ENCODE peak calls at places on chromosome 1, in five cellular contexts. One of them, this sample, is unnamed.

GRCh38 chr1:24566266-24566867 is 10.5 kb downstream of the NCMAP start:
- DNase-seq in H1: no peak
- DNase-seq in IMR-90: peak; percentile 15
- DNase-seq in K562: no peak
- DNase-seq in A549: no peak
- DNase-seq in this sample: no peak

GRCh38 chr1:21024918-21025317 is 151.8 kb downstream of the EIF4G3 start:
- DNase-seq in IMR-90: no peak
- DNase-seq in K562: no peak
- DNase-seq in H1: no peak
- DNase-seq in A549: no peak
- DNase-seq in this sample: no peak

GRCh38 chr1:7847599-7847998 is 5.3 kb downstream of the UTS2 start:
- DNase-seq in K562: no peak
- DNase-seq in H1: no peak
- DNase-seq in A549: no peak
- DNase-seq in IMR-90: peak; percentile 93
- DNase-seq in this sample: no peak

GRCh38 chr1:178371236-178371635 is 125.5 kb downstream of the CLEC20A start:
- DNase-seq in IMR-90: peak; percentile 40
- DNase-seq in H1: no peak
- DNase-seq in K562: no peak
- DNase-seq in A549: peak; percentile 25
- DNase-seq in this sample: no peak

GRCh38 chr1:150813028-150813707 is 5.1 kb upstream of the CTSK start:
- DNase-seq in IMR-90: peak; percentile 77
- DNase-seq in K562: peak; percentile 46
- DNase-seq in A549: peak; percentile 75
- DNase-seq in H1: no peak
- DNase-seq in this sample: peak; percentile 36

GRCh38 chr1:43622901-43623780 is 26.8 kb upstream of the KDM4A start:
- DNase-seq in K562: no peak
- DNase-seq in H1: no peak
- DNase-seq in A549: no peak
- DNase-seq in IMR-90: no peak
- DNase-seq in this sample: no peak

GRCh38 chr1:201019321-201019977 is 4.1 kb downstream of the KIF21B start:
- DNase-seq in A549: peak; percentile 84
- DNase-seq in H1: no peak
- DNase-seq in IMR-90: no peak
- DNase-seq in K562: peak; percentile 72
- DNase-seq in this sample: peak; percentile 17

GRCh38 chr1:225757927-225758460 is 19.6 kb upstream of the SRP9 start:
- DNase-seq in H1: no peak
- DNase-seq in K562: no peak
- DNase-seq in IMR-90: no peak
- DNase-seq in A549: no peak
- DNase-seq in this sample: no peak

GRCh38 chr1:18653922-18654321 is 23.3 kb downstream of the PAX7 start:
- DNase-seq in H1: peak; percentile 48
- DNase-seq in K562: no peak
- DNase-seq in IMR-90: no peak
- DNase-seq in A549: no peak
- DNase-seq in this sample: no peak

GRCh38 chr1:77044133-77044849 is 174.9 kb downstream of the PIGK start:
- DNase-seq in K562: no peak
- DNase-seq in IMR-90: peak; percentile 16
- DNase-seq in H1: no peak
- DNase-seq in A549: peak; percentile 4
- DNase-seq in this sample: no peak

GRCh38 chr1:53550201-53550741 is 91.1 kb downstream of the DMRTB1 start:
- DNase-seq in H1: no peak
- DNase-seq in A549: no peak
- DNase-seq in IMR-90: peak; percentile 51
- DNase-seq in K562: no peak
- DNase-seq in this sample: no peak

GRCh38 chr1:91693542-91693941 is 192.4 kb downstream of the TGFBR3 start:
- DNase-seq in IMR-90: peak; percentile 61
- DNase-seq in H1: no peak
- DNase-seq in A549: no peak
- DNase-seq in K562: no peak
- DNase-seq in this sample: no peak

GRCh38 chr1:104706631-104707147 is 957.0 kb downstream of the AMY1C start:
- DNase-seq in K562: peak; percentile 12
- DNase-seq in IMR-90: no peak
- DNase-seq in A549: peak; percentile 78
- DNase-seq in H1: no peak
- DNase-seq in this sample: peak; percentile 37

GRCh38 chr1:172778461-172779455 is 119.9 kb downstream of the FASLG start:
- DNase-seq in A549: no peak
- DNase-seq in H1: no peak
- DNase-seq in K562: no peak
- DNase-seq in IMR-90: no peak
- DNase-seq in this sample: no peak

GRCh38 chr1:56505792-56506191 is 73.6 kb downstream of the PLPP3 start:
- DNase-seq in A549: no peak
- DNase-seq in IMR-90: no peak
- DNase-seq in H1: no peak
- DNase-seq in K562: no peak
- DNase-seq in this sample: no peak

GRCh38 chr1:199352351-199352750 is 675.2 kb upstream of the NR5A2 start:
- DNase-seq in H1: no peak
- DNase-seq in IMR-90: no peak
- DNase-seq in K562: no peak
- DNase-seq in A549: no peak
- DNase-seq in this sample: no peak

GRCh38 chr1:8239039-8239305 is 78.9 kb upstream of the SLC45A1 start:
- DNase-seq in A549: peak; percentile 78
- DNase-seq in IMR-90: peak; percentile 58
- DNase-seq in H1: no peak
- DNase-seq in K562: no peak
- DNase-seq in this sample: peak; percentile 79

GRCh38 chr1:204146965-204147364 is 4.9 kb downstream of the ETNK2 start:
- DNase-seq in IMR-90: no peak
- DNase-seq in K562: no peak
- DNase-seq in H1: no peak
- DNase-seq in A549: no peak
- DNase-seq in this sample: no peak

GRCh38 chr1:85283475-85284199 is 7.2 kb upstream of the BCL10 start:
- DNase-seq in K562: peak; percentile 37
- DNase-seq in A549: peak; percentile 51
- DNase-seq in H1: no peak
- DNase-seq in IMR-90: no peak
- DNase-seq in this sample: peak; percentile 44

GRCh38 chr1:36380782-36381181 is 4.9 kb downstream of the STK40 start:
- DNase-seq in H1: no peak
- DNase-seq in A549: no peak
- DNase-seq in IMR-90: no peak
- DNase-seq in K562: no peak
- DNase-seq in this sample: no peak

GRCh38 chr1:153679337-153680119 is 1.0 kb downstream of the NPR1 start:
- DNase-seq in H1: peak; percentile 68
- DNase-seq in K562: no peak
- DNase-seq in IMR-90: no peak
- DNase-seq in A549: peak; percentile 30
- DNase-seq in this sample: no peak

GRCh38 chr1:113453771-113454083 is 63.4 kb downstream of the MAGI3 start:
- DNase-seq in K562: no peak
- DNase-seq in H1: no peak
- DNase-seq in A549: no peak
- DNase-seq in IMR-90: peak; percentile 15
- DNase-seq in this sample: no peak

GRCh38 chr1:3373700-3374405 is 80.6 kb upstream of the ARHGEF16 start:
- DNase-seq in A549: no peak
- DNase-seq in IMR-90: no peak
- DNase-seq in K562: no peak
- DNase-seq in H1: no peak
- DNase-seq in this sample: no peak

GRCh38 chr1:220281159-220281574 is 8.9 kb upstream of the RAB3GAP2 start:
- DNase-seq in K562: no peak
- DNase-seq in IMR-90: peak; percentile 33
- DNase-seq in H1: no peak
- DNase-seq in A549: peak; percentile 26
- DNase-seq in this sample: no peak

GRCh38 chr1:42973799-42974198 is 15.1 kb upstream of the SLC2A1 start:
- DNase-seq in A549: no peak
- DNase-seq in IMR-90: no peak
- DNase-seq in H1: no peak
- DNase-seq in K562: no peak
- DNase-seq in this sample: no peak

GRCh38 chr1:171251042-171251740 is 2.9 kb downstream of the FMO1 start:
- DNase-seq in IMR-90: peak; percentile 4
- DNase-seq in K562: no peak
- DNase-seq in A549: no peak
- DNase-seq in H1: peak; percentile 61
- DNase-seq in this sample: no peak

GRCh38 chr1:28104866-28105467 is 16.6 kb upstream of the EYA3 start:
- DNase-seq in IMR-90: peak; percentile 76
- DNase-seq in H1: peak; percentile 81
- DNase-seq in A549: peak; percentile 67
- DNase-seq in K562: peak; percentile 90
- DNase-seq in this sample: peak; percentile 77

GRCh38 chr1:34785231-34785874 is 4.3 kb downstream of the GJB3 start:
- DNase-seq in A549: no peak
- DNase-seq in IMR-90: no peak
- DNase-seq in K562: no peak
- DNase-seq in H1: no peak
- DNase-seq in this sample: no peak

GRCh38 chr1:46622341-46622740 is 5.7 kb upstream of the MOB3C start:
- DNase-seq in IMR-90: peak; percentile 28
- DNase-seq in H1: peak; percentile 70
- DNase-seq in K562: peak; percentile 72
- DNase-seq in A549: peak; percentile 43
- DNase-seq in this sample: peak; percentile 31

GRCh38 chr1:37238376-37239224 is 204.3 kb upstream of the GRIK3 start:
- DNase-seq in H1: peak; percentile 44
- DNase-seq in A549: no peak
- DNase-seq in IMR-90: no peak
- DNase-seq in K562: no peak
- DNase-seq in this sample: no peak

GRCh38 chr1:156623946-156624813 is 5.0 kb downstream of the HAPLN2 start:
- DNase-seq in A549: peak; percentile 78
- DNase-seq in K562: peak; percentile 80
- DNase-seq in H1: peak; percentile 87
- DNase-seq in IMR-90: peak; percentile 24
- DNase-seq in this sample: no peak

GRCh38 chr1:230270185-230270939 is 155.8 kb downstream of the PGBD5 start:
- DNase-seq in IMR-90: peak; percentile 7
- DNase-seq in H1: no peak
- DNase-seq in K562: no peak
- DNase-seq in A549: no peak
- DNase-seq in this sample: no peak

GRCh38 chr1:197321821-197322220 is 53.8 kb downstream of the CRB1 start:
- DNase-seq in A549: no peak
- DNase-seq in K562: no peak
- DNase-seq in H1: no peak
- DNase-seq in IMR-90: no peak
- DNase-seq in this sample: no peak

GRCh38 chr1:197319631-197320030 is 51.6 kb downstream of the CRB1 start:
- DNase-seq in A549: no peak
- DNase-seq in H1: no peak
- DNase-seq in IMR-90: no peak
- DNase-seq in K562: no peak
- DNase-seq in this sample: no peak

GRCh38 chr1:197320991-197321531 is 53.0 kb downstream of the CRB1 start:
- DNase-seq in IMR-90: peak; percentile 4
- DNase-seq in H1: no peak
- DNase-seq in A549: peak; percentile 68
- DNase-seq in K562: no peak
- DNase-seq in this sample: no peak
- TF ChIP-seq MAFK in IMR-90: no peak
- TF ChIP-seq MAFK in H1: no peak
- TF ChIP-seq MAFK in A549: peak; percentile 45
- TF ChIP-seq MAFK in K562: no peak
- TF ChIP-seq MAFK in this sample: no peak

DNA sequence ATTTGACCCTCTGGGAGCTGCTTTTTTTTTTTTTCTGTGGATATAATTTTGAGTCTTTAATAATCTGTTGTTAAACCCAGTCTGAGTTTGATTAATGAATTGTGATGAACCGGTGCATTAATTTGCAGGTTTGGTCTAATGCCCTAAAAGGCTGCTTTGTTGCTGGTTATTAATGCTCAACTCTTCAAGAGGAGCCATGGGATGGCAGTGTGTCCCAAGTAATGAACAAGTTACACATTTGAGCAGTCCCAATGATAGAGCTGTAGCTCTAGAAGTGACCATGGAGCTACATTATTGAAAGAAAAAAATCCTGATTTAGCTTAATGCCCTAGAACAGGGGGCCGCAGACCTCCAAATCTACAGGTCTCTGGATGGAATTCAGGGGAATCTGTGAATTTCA is 53.1 kb downstream of the RWDD3 start:
- DNase-seq in K562: no peak
- DNase-seq in H1: no peak
- DNase-seq in IMR-90: no peak
- DNase-seq in A549: peak; percentile 16
- DNase-seq in this sample: peak; percentile 13
- TF ChIP-seq MAFK in K562: no peak
- TF ChIP-seq MAFK in H1: no peak
- TF ChIP-seq MAFK in IMR-90: no peak
- TF ChIP-seq MAFK in A549: no peak
- TF ChIP-seq MAFK in this sample: no peak

GRCh38 chr1:115160728-115161127 is 71.4 kb upstream of the TSPAN2 start:
- DNase-seq in A549: no peak
- DNase-seq in K562: no peak
- DNase-seq in IMR-90: no peak
- DNase-seq in H1: no peak
- DNase-seq in this sample: no peak
- TF ChIP-seq MAFK in A549: no peak
- TF ChIP-seq MAFK in K562: no peak
- TF ChIP-seq MAFK in IMR-90: no peak
- TF ChIP-seq MAFK in H1: no peak
- TF ChIP-seq MAFK in this sample: no peak

DNA sequence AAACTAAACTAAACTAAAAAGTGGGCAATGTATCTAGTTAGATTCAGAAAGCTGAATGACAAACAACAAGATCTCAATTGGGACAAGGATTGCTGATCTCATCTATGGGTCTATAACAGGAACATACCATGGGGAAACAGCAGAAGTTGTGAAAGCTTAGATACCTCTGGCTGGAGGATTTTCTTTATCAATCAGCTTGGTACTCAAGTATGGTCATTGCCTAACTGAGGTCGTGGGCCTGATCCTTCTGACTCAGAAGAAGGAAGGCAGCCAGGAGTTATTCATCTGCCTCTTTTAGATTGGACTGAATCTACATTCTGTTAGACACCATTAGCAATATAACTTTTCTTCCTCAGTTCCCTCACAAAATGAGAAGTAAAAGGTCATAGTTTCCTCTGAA is 39.7 kb downstream of the DNTTIP2 start:
- DNase-seq in K562: no peak
- DNase-seq in IMR-90: peak; percentile 95
- DNase-seq in H1: no peak
- DNase-seq in A549: no peak
- DNase-seq in this sample: no peak
- TF ChIP-seq MAFK in K562: no peak
- TF ChIP-seq MAFK in IMR-90: peak; percentile 14
- TF ChIP-seq MAFK in H1: no peak
- TF ChIP-seq MAFK in A549: no peak
- TF ChIP-seq MAFK in this sample: no peak